ENCODE peak calls at places on chromosomes 6 and 20, in four cellular contexts. L is RWPE2, M is MM.1S, N is tibial artery. D is an unnamed sample.

GRCh38 chr20:35235881-35236280 is 9.4 kb downstream of the MMP24 start:
- DNase-seq in L (peak; percentile 74), M (no peak), N (no peak), D (no peak)

GRCh38 chr6:158686311-158686710 is 36.5 kb downstream of the SYTL3 start:
- DNase-seq in L (no peak), M (no peak), N (peak; percentile 35), D (no peak)

GRCh38 chr6:157535354-157536217 is 154.6 kb downstream of the ZDHHC14 start:
- DNase-seq in L (no peak), M (no peak), N (no peak), D (peak; percentile 29)

GRCh38 chr6:52537001-52537753 is 39.7 kb downstream of the TRAM2 start:
- DNase-seq in L (no peak), M (peak; percentile 85), N (no peak), D (peak; percentile 42)

GRCh38 chr6:30163090-30163917 is at the start of gene TRIM15:
- DNase-seq in L (no peak), M (no peak), N (no peak), D (no peak)

GRCh38 chr6:16596890-16597331 is 164.3 kb downstream of the ATXN1 start:
- DNase-seq in L (no peak), M (no peak), N (no peak), D (no peak)

GRCh38 chr6:44452725-44453124 is 65.2 kb downstream of the CDC5L start:
- DNase-seq in L (no peak), M (no peak), N (no peak), D (no peak)

GRCh38 chr6:124995645-124996325 is 33.5 kb downstream of the RNF217 start:
- DNase-seq in L (no peak), M (no peak), N (no peak), D (no peak)

GRCh38 chr20:46936415-46937139 is 41.9 kb downstream of the EYA2 start:
- DNase-seq in L (peak; percentile 72), M (no peak), N (no peak), D (no peak)

GRCh38 chr20:53980101-53980500 is 90.3 kb downstream of the BCAS1 start:
- DNase-seq in L (no peak), M (no peak), N (no peak), D (no peak)

GRCh38 chr6:148878683-148879082 is 131.9 kb downstream of the UST start:
- DNase-seq in L (no peak), M (no peak), N (no peak), D (peak; percentile 34)

GRCh38 chr20:13656721-13657368 is 18.1 kb upstream of the TASP1 start:
- DNase-seq in L (no peak), M (no peak), N (no peak), D (no peak)

GRCh38 chr6:29759457-29759856 is 36.2 kb downstream of the HLA-F start:
- DNase-seq in L (no peak), M (no peak), N (no peak), D (no peak)

GRCh38 chr6:26033132-26033941 is 53.9 kb upstream of the HFE start:
- DNase-seq in L (no peak), M (peak; percentile 95), N (peak; percentile 84), D (peak; percentile 83)

GRCh38 chr20:46752639-46753235 is 43.3 kb downstream of the SLC2A10 start:
- DNase-seq in L (no peak), M (peak; percentile 57), N (no peak), D (peak; percentile 46)

GRCh38 chr6:57048577-57048976 is 2.1 kb downstream of the KIAA1586 start:
- DNase-seq in L (no peak), M (no peak), N (no peak), D (no peak)

GRCh38 chr20:53966774-53967398 is 103.5 kb downstream of the BCAS1 start:
- DNase-seq in L (no peak), M (peak; percentile 72), N (no peak), D (no peak)

GRCh38 chr6:165186041-165186440 is 123.4 kb downstream of the C6orf118 start:
- DNase-seq in L (no peak), M (no peak), N (no peak), D (no peak)

GRCh38 chr6:105952762-105953700 is 133.1 kb upstream of the PRDM1 start:
- DNase-seq in L (no peak), M (no peak), N (no peak), D (no peak)

GRCh38 chr20:47792021-47792618 is 6.8 kb upstream of the SULF2 start:
- DNase-seq in L (peak; percentile 95), M (no peak), N (peak; percentile 93), D (no peak)

GRCh38 chr20:46681032-46681854 is 8.0 kb downstream of the TP53RK start:
- DNase-seq in L (no peak), M (peak; percentile 74), N (no peak), D (peak; percentile 71)

GRCh38 chr6:135212020-135212806 is 31.1 kb downstream of the MYB start:
- DNase-seq in L (no peak), M (no peak), N (no peak), D (no peak)

GRCh38 chr6:169205176-169206160 is 48.2 kb downstream of the THBS2 start:
- DNase-seq in L (no peak), M (no peak), N (no peak), D (no peak)

GRCh38 chr6:166463363-166464067 is 80.8 kb upstream of the MPC1 start:
- DNase-seq in L (no peak), M (no peak), N (peak; percentile 35), D (no peak)

GRCh38 chr20:445514-446336 is 16.6 kb downstream of the TBC1D20 start:
- DNase-seq in L (no peak), M (no peak), N (no peak), D (no peak)

GRCh38 chr6:169654590-169655391 is 47.0 kb downstream of the WDR27 start:
- DNase-seq in L (no peak), M (no peak), N (peak; percentile 84), D (peak; percentile 79)

GRCh38 chr6:28449056-28449455 is 5.8 kb upstream of the ZSCAN23 start:
- DNase-seq in L (no peak), M (no peak), N (no peak), D (no peak)

GRCh38 chr6:112980676-112981075 is 633.5 kb downstream of the RFPL4B start:
- DNase-seq in L (no peak), M (no peak), N (no peak), D (no peak)

GRCh38 chr6:36874443-36875249 is at the start of gene PPIL1:
- DNase-seq in L (peak; percentile 87), M (peak; percentile 88), N (peak; percentile 87), D (peak; percentile 92)
- TF ChIP-seq CTCF in L (no peak), M (no peak), N (no peak), D (no peak)

GRCh38 chr6:78867020-78867369 is 356 bp upstream of the IRAK1BP1 start:
- DNase-seq in L (no peak), M (peak; percentile 51), N (no peak), D (no peak)

GRCh38 chr6:78864957-78865356 is 2.4 kb upstream of the IRAK1BP1 start:
- DNase-seq in L (no peak), M (peak; percentile 62), N (no peak), D (no peak)

GRCh38 chr6:78863576-78863975 is 3.8 kb upstream of the IRAK1BP1 start:
- DNase-seq in L (no peak), M (no peak), N (no peak), D (no peak)

GRCh38 chr6:78868124-78868523 is 773 bp downstream of the IRAK1BP1 start:
- DNase-seq in L (no peak), M (no peak), N (no peak), D (no peak)

DNA sequence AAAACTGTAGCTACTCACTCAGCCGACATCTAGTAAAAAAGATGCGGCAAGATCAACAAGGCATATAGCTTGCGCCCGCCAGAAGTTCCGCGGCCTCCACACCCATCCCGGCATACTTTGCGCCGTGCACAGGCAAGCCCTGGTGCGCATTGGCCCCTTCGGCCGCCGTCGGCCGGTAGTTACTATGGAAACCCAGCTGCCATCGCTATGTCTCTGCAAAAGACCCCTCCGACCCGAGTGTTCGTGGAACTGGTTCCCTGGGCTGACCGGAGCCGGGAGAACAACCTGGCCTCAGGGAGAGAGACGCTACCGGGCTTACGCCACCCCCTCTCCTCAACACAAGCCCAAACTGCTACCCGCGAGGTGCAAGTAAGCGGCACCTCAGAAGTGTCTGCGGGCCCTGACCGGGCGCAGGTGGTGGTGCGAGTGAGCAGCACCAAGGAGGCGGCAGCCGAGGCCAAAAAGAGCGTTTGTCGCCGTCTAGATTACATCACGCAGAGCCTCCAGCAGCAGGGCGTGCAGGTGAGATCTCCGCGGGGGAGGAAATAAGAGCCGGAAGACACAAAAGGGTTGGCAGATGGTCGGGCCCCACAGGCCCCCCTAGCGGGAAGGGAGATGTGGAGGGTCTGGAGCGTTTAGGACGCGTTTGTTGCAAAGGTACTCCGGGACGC is at the start of gene IRAK1BP1:
- DNase-seq in L (peak; percentile 85), M (peak; percentile 85), N (peak; percentile 83), D (peak; percentile 86)
- TF ChIP-seq CTCF in L (peak; percentile 34), M (peak; percentile 21), N (no peak), D (no peak)

DNA sequence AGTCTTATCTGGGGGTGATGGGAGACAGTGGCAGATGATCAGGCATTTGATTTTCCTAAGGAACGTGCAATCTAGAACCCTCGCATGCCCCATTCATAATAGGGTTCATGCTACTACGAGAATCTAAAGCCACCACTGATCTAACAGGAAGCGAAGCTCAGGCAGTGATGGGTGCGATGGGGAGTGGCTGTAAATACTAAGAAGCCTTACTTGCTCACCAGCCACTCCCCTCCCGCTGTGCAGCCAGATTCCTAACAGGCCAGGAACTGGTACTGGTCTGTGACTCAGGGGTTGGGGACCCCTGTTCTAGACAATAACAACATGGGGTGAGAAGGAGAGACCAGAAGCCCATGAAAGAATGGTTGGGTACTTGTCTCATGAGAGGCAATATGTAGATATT is 4.5 kb downstream of the TREML4 start:
- DNase-seq in L (no peak), M (no peak), N (no peak), D (no peak)
- TF ChIP-seq CTCF in L (no peak), M (no peak), N (no peak), D (no peak)

GRCh38 chr20:62684986-62685385 is 23.6 kb upstream of the NTSR1 start:
- DNase-seq in L (no peak), M (no peak), N (no peak), D (no peak)

GRCh38 chr20:62685781-62686555 is 22.7 kb upstream of the NTSR1 start:
- DNase-seq in L (no peak), M (no peak), N (peak; percentile 75), D (no peak)

GRCh38 chr20:62688855-62689460 is 19.7 kb upstream of the NTSR1 start:
- DNase-seq in L (no peak), M (no peak), N (no peak), D (no peak)

GRCh38 chr20:62688083-62688482 is 20.6 kb upstream of the NTSR1 start:
- DNase-seq in L (no peak), M (no peak), N (no peak), D (no peak)

DNA sequence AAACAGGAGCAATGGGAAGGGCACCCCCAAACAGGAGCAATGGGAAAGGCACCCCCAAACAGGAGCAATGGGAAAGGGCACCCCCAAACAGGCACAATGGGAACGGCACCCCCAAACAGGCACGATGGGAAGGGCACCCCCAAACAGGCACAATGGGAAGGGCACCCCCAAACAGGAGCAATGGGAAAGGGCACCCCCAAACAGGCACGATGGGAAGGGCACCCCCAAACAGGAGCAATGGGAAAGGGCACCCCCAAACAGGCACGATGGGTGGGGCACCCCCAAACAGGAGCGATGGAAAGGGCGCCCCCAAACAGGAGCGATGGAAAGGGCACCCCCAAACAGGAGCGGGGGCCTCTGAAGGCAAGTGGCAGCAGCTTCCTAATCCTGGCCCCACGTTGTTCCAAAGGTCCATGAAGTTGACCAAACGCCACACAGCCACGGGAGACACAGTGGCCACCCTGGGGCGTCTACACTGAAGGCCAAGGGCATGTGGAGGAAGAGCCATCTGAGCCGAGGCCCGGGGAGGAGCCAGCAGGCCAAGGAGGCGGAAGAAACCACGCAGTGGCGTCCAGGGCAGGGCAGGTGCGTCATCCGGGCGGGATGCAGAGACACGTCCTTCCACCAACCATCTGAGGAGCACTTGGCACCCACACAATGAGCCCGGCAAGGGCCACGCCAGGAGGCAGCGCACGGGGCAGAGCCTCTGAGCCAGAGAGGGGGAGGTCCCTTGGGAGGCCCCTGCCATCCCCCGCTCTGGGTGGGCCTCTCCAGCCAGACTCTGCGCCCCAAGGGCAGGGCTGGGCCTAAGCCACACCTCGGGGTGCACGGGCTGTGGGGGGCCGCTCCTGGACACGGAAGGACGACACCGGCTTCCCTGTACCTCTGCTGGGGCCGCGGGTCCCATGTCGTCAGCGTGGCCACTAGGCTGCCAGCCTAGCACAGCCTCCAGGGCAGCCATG is 21.5 kb upstream of the NTSR1 start:
- DNase-seq in L (no peak), M (no peak), N (no peak), D (no peak)
- TF ChIP-seq CTCF in L (no peak), M (no peak), N (no peak), D (no peak)

D was measured in GM20000.